ENCODE peak calls at places on chromosomes 5 and 9, in ten cellular contexts. B, Q, J, U, A, R, M, D, Z and W are unnamed samples.
A peak's percentile ranks its signal among the peaks of the same experiment; 100 is the strongest.

GRCh38 chr5:2134543-2135299 is 252.0 kb upstream of the IRX4 start:
- DNase-seq in B (no peak), Q (no peak), J (no peak), U (no peak), A (no peak), R (peak; percentile 46), M (no peak), D (no peak), Z (no peak), W (no peak)

GRCh38 chr5:143442398-143442797 is 38.9 kb upstream of the NR3C1 start:
- DNase-seq in B (no peak), Q (no peak), J (no peak), U (no peak), A (no peak), R (peak; percentile 26), M (no peak), D (no peak), Z (peak; percentile 71), W (no peak)

GRCh38 chr5:163496286-163496685 is 9.1 kb upstream of the MAT2B start:
- DNase-seq in B (no peak), Q (no peak), J (no peak), U (no peak), A (no peak), R (peak; percentile 1), M (no peak), D (peak; percentile 64), Z (peak; percentile 47), W (no peak)

GRCh38 chr5:122180863-122181519 is 51.6 kb downstream of the ZNF474 start:
- DNase-seq in B (no peak), Q (no peak), J (no peak), U (no peak), A (no peak), R (peak; percentile 59), M (no peak), D (peak; percentile 79), Z (peak; percentile 93), W (no peak)

GRCh38 chr5:90446961-90447360 is 27.6 kb downstream of the MBLAC2 start:
- DNase-seq in B (no peak), Q (no peak), J (no peak), U (no peak), A (no peak), R (peak; percentile 60), M (no peak), D (no peak), Z (peak; percentile 33), W (no peak)

GRCh38 chr5:126384985-126385384 is 38.2 kb upstream of the GRAMD2B start:
- DNase-seq in B (no peak), Q (no peak), J (no peak), U (no peak), A (no peak), R (peak; percentile 77), M (no peak), D (peak; percentile 82), Z (peak; percentile 81), W (no peak)

GRCh38 chr5:60891667-60892066 is 47.6 kb upstream of the ELOVL7 start:
- DNase-seq in B (no peak), Q (no peak), J (no peak), U (no peak), A (no peak), R (no peak), M (peak; percentile 23), D (no peak), Z (no peak), W (no peak)

GRCh38 chr5:34706084-34706483 is 50.0 kb downstream of the RAI14 start:
- DNase-seq in B (no peak), Q (no peak), J (no peak), U (no peak), A (no peak), R (no peak), M (no peak), D (no peak), Z (no peak), W (no peak)

GRCh38 chr5:36724429-36725332 is 118.3 kb downstream of the SLC1A3 start:
- DNase-seq in B (peak; percentile 40), Q (no peak), J (peak; percentile 90), U (peak; percentile 31), A (no peak), R (no peak), M (no peak), D (no peak), Z (no peak), W (peak; percentile 53)

GRCh38 chr5:151033217-151033934 is 13.0 kb downstream of the GPX3 start:
- DNase-seq in B (no peak), Q (no peak), J (no peak), U (no peak), A (no peak), R (no peak), M (no peak), D (no peak), Z (no peak), W (no peak)

GRCh38 chr9:86563350-86563749 is 209.1 kb upstream of the TUT7 start:
- DNase-seq in B (no peak), Q (no peak), J (no peak), U (no peak), A (no peak), R (peak; percentile 26), M (no peak), D (peak; percentile 34), Z (peak; percentile 73), W (no peak)

GRCh38 chr5:14551211-14551610 is 30.4 kb upstream of the OTULINL start:
- DNase-seq in B (no peak), Q (no peak), J (no peak), U (no peak), A (no peak), R (no peak), M (no peak), D (no peak), Z (no peak), W (peak; percentile 74)

GRCh38 chr5:127995556-127995955 is 88.0 kb upstream of the SLC12A2 start:
- DNase-seq in B (no peak), Q (no peak), J (no peak), U (no peak), A (no peak), R (no peak), M (no peak), D (no peak), Z (peak; percentile 41), W (no peak)

GRCh38 chr5:74322944-74323343 is 317.6 kb downstream of the ENC1 start:
- DNase-seq in B (no peak), Q (no peak), J (no peak), U (no peak), A (no peak), R (no peak), M (no peak), D (no peak), Z (no peak), W (no peak)

DNA sequence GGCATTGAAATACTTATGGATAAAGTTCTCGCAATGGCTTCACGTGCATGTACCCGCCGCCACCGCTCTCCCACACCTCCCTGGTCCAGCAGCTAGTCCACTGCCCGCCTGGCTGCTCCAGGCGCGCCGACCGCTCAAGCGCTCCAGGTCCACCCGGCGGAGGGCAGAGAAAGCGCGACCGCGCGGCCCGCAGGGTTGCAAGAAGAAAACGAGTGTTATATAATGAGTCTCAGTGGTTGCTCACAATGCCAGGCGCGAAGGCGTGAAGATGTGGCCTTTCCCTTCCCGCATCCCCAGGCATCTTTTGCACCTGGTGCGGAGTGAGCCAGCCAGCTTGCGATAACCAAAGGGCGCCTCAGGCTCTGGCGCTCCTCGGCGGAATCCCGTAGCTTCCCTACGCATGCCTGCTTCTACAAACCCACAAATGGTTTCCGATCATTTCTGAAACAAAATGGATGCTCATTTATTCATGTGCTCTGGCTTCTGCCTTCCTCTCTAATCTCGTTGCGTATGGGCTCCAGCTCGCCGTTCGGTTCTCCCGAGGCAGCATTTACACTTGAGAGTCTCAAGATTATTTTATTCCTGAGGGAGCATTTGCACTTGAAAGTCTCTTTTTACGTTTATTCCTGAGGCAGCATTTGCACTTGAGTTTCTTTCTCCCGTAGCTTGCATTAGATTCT is 25.7 kb downstream of the CDKN2A start:
- DNase-seq in B (no peak), Q (no peak), J (no peak), U (no peak), A (no peak), R (no peak), M (no peak), D (no peak), Z (no peak), W (peak; percentile 57)
- H3K4me3 ChIP-seq in B (no peak overlapping the region), Q (no peak overlapping the region), J (no peak overlapping the region), U (no peak overlapping the region), A (no peak overlapping the region), R (no peak overlapping the region), M (no peak overlapping the region), D (no peak overlapping the region), Z (peak overlapping the region; percentile 38), W (no peak overlapping the region)

DNA sequence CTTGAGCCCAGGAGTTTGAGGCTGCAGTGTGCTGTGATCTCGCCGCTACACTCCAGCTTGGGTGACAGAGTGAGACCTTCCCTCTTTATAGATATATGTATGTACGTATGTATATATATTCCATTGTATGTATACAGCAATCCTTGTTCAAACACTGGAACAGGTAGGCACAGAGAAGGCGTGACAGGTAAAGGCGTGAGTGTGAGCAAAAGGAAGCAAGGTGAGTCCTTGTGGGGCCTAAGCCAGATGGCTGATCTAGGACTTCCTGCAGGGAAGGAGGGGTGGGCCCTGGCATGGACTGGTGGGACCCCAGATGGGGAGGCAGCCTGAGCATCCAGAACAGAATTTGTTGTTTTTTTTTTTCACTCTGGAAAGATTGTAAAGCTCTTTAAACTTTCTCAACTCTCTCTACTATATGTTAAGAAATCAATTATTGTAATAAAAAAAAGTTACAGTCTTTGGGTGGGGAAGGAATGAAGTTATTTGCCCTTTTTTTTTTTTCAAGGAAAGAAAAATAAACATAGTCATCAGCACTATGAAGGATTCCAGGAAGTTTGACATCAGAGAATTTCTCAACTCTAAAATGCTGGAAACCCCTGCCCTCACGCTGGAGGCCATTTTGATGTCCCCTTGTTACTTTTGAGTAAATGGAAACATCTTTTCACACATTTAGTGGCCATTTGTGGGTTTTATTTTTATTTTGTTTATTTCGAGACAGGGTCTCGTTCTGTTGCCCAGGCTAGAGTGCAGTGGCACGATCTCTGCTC is 38.9 kb upstream of the STXBP1 start:
- DNase-seq in B (no peak), Q (no peak), J (no peak), U (no peak), A (no peak), R (peak; percentile 93), M (no peak), D (peak; percentile 69), Z (peak; percentile 85), W (no peak)
- H3K4me1 ChIP-seq in B (peaks cover 41% of the 10 kb centered on the region), Q (peaks cover 38% of the 10 kb centered on the region), J (peaks cover 24% of the 10 kb centered on the region), U (peaks cover 18% of the 10 kb centered on the region), A (peaks cover 15% of the 10 kb centered on the region), R (peaks cover 28% of the 10 kb centered on the region), M (peaks cover 12% of the 10 kb centered on the region), D (peaks cover 61% of the 10 kb centered on the region), Z (peaks cover 47% of the 10 kb centered on the region), W (peaks cover 10% of the 10 kb centered on the region)

DNA sequence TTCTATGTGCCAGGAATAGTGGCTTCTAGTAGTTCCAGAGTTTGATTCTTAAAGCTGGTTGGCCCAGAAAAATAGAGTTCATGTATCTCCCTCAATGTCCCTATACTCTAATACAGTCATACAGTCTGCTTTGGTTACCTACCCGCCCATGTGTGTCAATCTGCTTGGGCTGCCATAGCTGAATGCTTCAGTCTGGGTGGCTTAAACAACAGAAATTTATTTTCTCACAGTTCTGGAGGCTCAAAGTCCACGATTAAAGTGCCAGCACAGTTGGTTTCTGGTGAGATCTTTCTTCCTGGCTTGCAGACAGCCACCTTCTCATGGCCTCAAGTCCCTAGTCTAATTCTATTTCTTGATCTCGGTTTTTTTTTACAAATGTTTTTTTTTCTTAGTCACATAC is 1739.0 kb downstream of the MAT2B start:
- DNase-seq in B (no peak), Q (no peak), J (no peak), U (no peak), A (no peak), R (no peak), M (no peak), D (no peak), Z (no peak), W (no peak)
- H3K9me3 ChIP-seq in B (no peaks in the 10 kb centered on the region), Q (no peaks in the 10 kb centered on the region), J (no peaks in the 10 kb centered on the region), U (no peaks in the 10 kb centered on the region), A (no peaks in the 10 kb centered on the region), R (no peaks in the 10 kb centered on the region), M (no peaks in the 10 kb centered on the region), D (peaks cover 18% of the 10 kb centered on the region), Z (no peaks in the 10 kb centered on the region), W (no peaks in the 10 kb centered on the region)

GRCh38 chr9:14535161-14535930 is 157.9 kb downstream of the ZDHHC21 start:
- DNase-seq in B (peak; percentile 62), Q (no peak), J (no peak), U (no peak), A (no peak), R (no peak), M (no peak), D (no peak), Z (no peak), W (no peak)
- H3K4me3 ChIP-seq in B (peak overlapping the region; percentile 26), Q (no peak overlapping the region), J (no peak overlapping the region), U (no peak overlapping the region), A (no peak overlapping the region), R (no peak overlapping the region), M (no peak overlapping the region), D (no peak overlapping the region), Z (no peak overlapping the region), W (no peak overlapping the region)